ENCODE peak calls at places on chromosomes 3 and 15, in eight cellular contexts. Y is GM03348; C is activated CD4-positive, alpha-beta T cell treated with anti-CD3 and anti-CD28 coated beads, Interleukin-2, amount 50 U/mL, for 1 hour; W is kidney tubule cell; O is psoas muscle; E is stimulated activated effector memory CD8-positive, alpha-beta T cell treated with anti-CD3 and anti-CD28 coated beads, Interleukin-12 subunit alpha, Interleukin-12 subunit beta, amount 100 ng/mL, for 72 hours; I is thoracic aorta; U is left ventricle myocardium superior. X is an unnamed sample.
A peak's percentile ranks its signal among the peaks of the same experiment; 100 is the strongest.

GRCh38 chr15:73190189-73190601 is 137.9 kb downstream of the NEO1 start:
- DNase-seq in O (no peak), E (no peak), U (no peak), W (no peak), C (no peak), Y (peak; percentile 21), I (no peak), X (no peak)

GRCh38 chr3:101262393-101263240 is 57.8 kb downstream of the IMPG2 start:
- DNase-seq in Y (no peak), E (no peak), U (no peak), I (no peak), W (no peak), C (no peak), O (no peak), X (no peak)

GRCh38 chr3:98812851-98813374 is 49.8 kb downstream of the ST3GAL6 start:
- DNase-seq in O (no peak), C (no peak), I (no peak), W (no peak), U (no peak), E (no peak), Y (peak; percentile 47), X (peak; percentile 16)

GRCh38 chr3:34863485-34863884 is 775.8 kb upstream of the ARPP21 start:
- DNase-seq in C (no peak), Y (no peak), I (no peak), O (no peak), W (no peak), E (no peak), U (no peak), X (no peak)

GRCh38 chr15:71709808-71710418 is 100.4 kb upstream of the NR2E3 start:
- DNase-seq in E (no peak), O (no peak), I (no peak), W (peak; percentile 77), C (no peak), U (no peak), Y (no peak), X (peak; percentile 45)

GRCh38 chr15:68209735-68210408 is 4.7 kb upstream of the CALML4 start:
- DNase-seq in U (no peak), O (no peak), E (no peak), W (no peak), C (peak; percentile 6), Y (no peak), I (no peak), X (no peak)

GRCh38 chr15:101025896-101026631 is 106.9 kb downstream of the LRRK1 start:
- DNase-seq in E (no peak), Y (no peak), C (no peak), W (no peak), U (no peak), I (no peak), O (no peak), X (no peak)

GRCh38 chr15:47442366-47442765 is 274.9 kb upstream of the SEMA6D start:
- DNase-seq in U (no peak), W (no peak), E (no peak), Y (no peak), I (no peak), C (no peak), O (no peak), X (no peak)

GRCh38 chr3:64443553-64444331 is 218.5 kb upstream of the PRICKLE2 start:
- DNase-seq in W (peak; percentile 41), O (no peak), C (no peak), U (peak; percentile 38), Y (peak; percentile 86), I (no peak), E (no peak), X (no peak)

GRCh38 chr3:85560088-85560790 is 601.5 kb downstream of the CADM2 start:
- DNase-seq in Y (no peak), I (no peak), O (no peak), W (no peak), E (no peak), C (no peak), U (peak; percentile 49), X (peak; percentile 2)

GRCh38 chr3:184240384-184241140 is 8.2 kb downstream of the ALG3 start:
- DNase-seq in E (no peak), C (no peak), I (no peak), U (no peak), Y (peak; percentile 45), W (peak; percentile 14), O (no peak), X (no peak)

GRCh38 chr15:66772604-66772966 is 70.5 kb downstream of the SMAD6 start:
- DNase-seq in I (no peak), Y (no peak), E (no peak), O (no peak), U (no peak), C (no peak), W (no peak), X (no peak)

GRCh38 chr15:81294501-81294850 is 29.5 kb downstream of the STARD5 start:
- DNase-seq in W (no peak), O (no peak), U (no peak), Y (no peak), C (no peak), E (no peak), I (no peak), X (no peak)

GRCh38 chr3:75983609-75984290 is 198.4 kb upstream of the ZNF717 start:
- DNase-seq in I (no peak), E (no peak), W (peak; percentile 89), U (no peak), C (no peak), O (no peak), Y (no peak), X (no peak)

GRCh38 chr15:66401130-66402021 is 14.7 kb downstream of the MAP2K1 start:
- DNase-seq in U (no peak), Y (no peak), C (no peak), I (no peak), E (no peak), O (no peak), W (peak; percentile 55), X (no peak)

GRCh38 chr3:100533176-100533575 is 40.8 kb downstream of the TMEM45A start:
- DNase-seq in W (no peak), U (no peak), Y (peak; percentile 78), O (no peak), E (no peak), C (no peak), I (no peak), X (no peak)

GRCh38 chr3:132660745-132661067 is 577 bp downstream of the UBA5 start:
- DNase-seq in E (no peak), U (no peak), W (no peak), C (no peak), Y (peak; percentile 22), I (no peak), O (no peak), X (peak; percentile 3)

GRCh38 chr3:127158614-127159221 is 34.2 kb upstream of the PRR23E start:
- DNase-seq in I (no peak), C (no peak), E (no peak), W (peak; percentile 25), O (peak; percentile 56), U (no peak), Y (peak; percentile 73), X (no peak)

GRCh38 chr3:105647047-105647446 is 221.8 kb downstream of the CBLB start:
- DNase-seq in C (no peak), W (peak; percentile 87), U (no peak), I (no peak), O (no peak), Y (peak; percentile 33), E (no peak), X (no peak)

GRCh38 chr15:59299919-59300617 is 72.6 kb downstream of the MYO1E start:
- DNase-seq in Y (peak; percentile 91), W (peak; percentile 97), U (peak; percentile 49), C (peak; percentile 51), I (peak; percentile 83), E (peak; percentile 47), O (peak; percentile 82), X (peak; percentile 76)

GRCh38 chr15:96344120-96344705 is 13.7 kb downstream of the NR2F2 start:
- DNase-seq in Y (no peak), E (no peak), C (no peak), I (no peak), W (peak; percentile 4), U (no peak), O (no peak), X (no peak)

X was measured in thyroid gland.